ENCODE peak calls at places on chromosomes 13 and 19, in four cellular contexts. R is nephron progenitor cell; P is activated CD8-positive, alpha-beta T cell treated with anti-CD3 and anti-CD28 coated beads for 36 hours; W is right lobe of liver. O is an unnamed sample.

GRCh38 chr19:280541-281007 is 10.6 kb downstream of the PLPP2 start:
- DNase-seq in P (no peak), W (no peak), R (no peak), O (peak)

GRCh38 chr19:15551183-15552004 is 43.1 kb downstream of the CYP4F22 start:
- DNase-seq in W (peak), P (peak), R (peak), O (peak)

GRCh38 chr13:72290962-72291681 is 424.1 kb upstream of the DACH1 start:
- DNase-seq in W (no peak), R (no peak), P (no peak), O (no peak)

GRCh38 chr19:48844472-48844871 is 8.2 kb upstream of the HSD17B14 start:
- DNase-seq in W (no peak), R (no peak), P (no peak), O (no peak)

GRCh38 chr19:14542721-14543328 is 13.4 kb downstream of the TECR start:
- DNase-seq in P (no peak), W (no peak), R (no peak), O (no peak)

GRCh38 chr19:11096210-11096841 is 7.1 kb downstream of the LDLR start:
- DNase-seq in R (no peak), W (no peak), P (peak), O (no peak)

GRCh38 chr13:21970172-21970571 is 299.3 kb downstream of the FGF9 start:
- DNase-seq in R (no peak), W (no peak), P (no peak), O (no peak)

GRCh38 chr19:50669319-50670101 is 20.3 kb downstream of the C19orf81 start:
- DNase-seq in R (peak), W (no peak), P (peak), O (peak)

GRCh38 chr19:38792250-38793111 is 3.5 kb downstream of the LGALS7B start:
- DNase-seq in W (no peak), R (no peak), P (peak), O (peak)

GRCh38 chr13:26022538-26023292 is 29.1 kb downstream of the SHISA2 start:
- DNase-seq in W (no peak), R (peak), P (no peak), O (peak)

GRCh38 chr13:49057176-49057575 is 81.5 kb downstream of the FNDC3A start:
- DNase-seq in R (no peak), W (no peak), P (no peak), O (no peak)

GRCh38 chr13:72622546-72622945 is 104.9 kb downstream of the MZT1 start:
- DNase-seq in P (no peak), R (no peak), W (no peak), O (no peak)

GRCh38 chr13:29591310-29591709 is 4.2 kb downstream of the SLC7A1 start:
- DNase-seq in W (no peak), P (no peak), R (no peak), O (no peak)

GRCh38 chr13:97369269-97369893 is 64.6 kb upstream of the RAP2A start:
- DNase-seq in P (no peak), W (no peak), R (no peak), O (no peak)

GRCh38 chr19:14404322-14404721 is 14.8 kb downstream of the DDX39A start:
- DNase-seq in P (no peak), W (no peak), R (no peak), O (no peak)

GRCh38 chr13:110015253-110015652 is 228.9 kb upstream of the IRS2 start:
- DNase-seq in P (no peak), W (peak), R (no peak), O (no peak)

GRCh38 chr13:55244991-55245644 is 1895.6 kb upstream of the PRR20A start:
- DNase-seq in W (no peak), P (no peak), R (peak), O (no peak)

GRCh38 chr13:51246411-51247298 is 24.5 kb downstream of the FAM124A start:
- DNase-seq in W (no peak), P (no peak), R (no peak), O (no peak)

GRCh38 chr13:113953561-113953960 is 20.3 kb downstream of the C13orf46 start:
- DNase-seq in W (no peak), P (no peak), R (no peak), O (peak)

GRCh38 chr19:45163156-45163555 is 2.4 kb upstream of the NKPD1 start:
- DNase-seq in P (no peak), W (no peak), R (no peak), O (no peak)

GRCh38 chr19:35433448-35433847 is 14.6 kb upstream of the FFAR2 start:
- DNase-seq in R (no peak), W (no peak), P (no peak), O (no peak)

GRCh38 chr13:44573790-44574465 is 2.2 kb downstream of the TSC22D1 start:
- DNase-seq in W (no peak), P (peak), R (peak), O (peak)

GRCh38 chr13:113977976-113978375 is 4.1 kb upstream of the C13orf46 start:
- DNase-seq in W (peak), P (no peak), R (no peak), O (no peak)

GRCh38 chr19:11160119-11160768 is 4.7 kb upstream of the SPC24 start:
- DNase-seq in P (no peak), W (no peak), R (no peak), O (no peak)

GRCh38 chr13:52344108-52344507 is 61.9 kb downstream of the THSD1 start:
- DNase-seq in W (no peak), R (no peak), P (no peak), O (no peak)

GRCh38 chr19:40858109-40858508 is 7.9 kb upstream of the CYP2A6 start:
- DNase-seq in P (no peak), W (no peak), R (no peak), O (no peak)
- TF ChIP-seq CTCF in P (no peak), W (no peak), R (no peak), O (no peak)

GRCh38 chr13:30679483-30680330 is 55.6 kb upstream of the ALOX5AP start:
- DNase-seq in P (peak), W (no peak), R (peak), O (peak)
- TF ChIP-seq CTCF in P (peak), W (peak), R (peak), O (peak)

DNA sequence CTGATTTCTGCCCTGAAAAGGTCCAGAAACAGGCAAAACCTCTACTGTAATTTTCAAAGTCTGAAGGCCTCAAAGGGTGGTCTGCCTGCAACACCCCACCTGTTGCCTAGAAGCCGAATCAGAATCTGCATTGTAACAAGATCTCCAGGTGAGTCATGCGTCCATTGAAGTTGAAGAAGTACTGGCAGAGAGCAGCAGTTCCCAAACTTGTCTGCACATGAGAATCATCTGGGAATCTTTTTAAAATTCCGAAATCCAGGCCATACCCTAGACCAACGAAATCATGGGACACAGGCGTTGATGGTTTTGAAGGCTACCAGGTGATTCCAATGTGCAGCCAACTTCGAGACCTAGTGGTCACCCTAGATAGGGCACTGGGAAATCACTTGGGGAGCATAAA is 16.0 kb upstream of the CLN5 start:
- DNase-seq in P (no peak), W (no peak), R (no peak), O (no peak)
- TF ChIP-seq CTCF in P (no peak), W (no peak), R (no peak), O (no peak)

DNA sequence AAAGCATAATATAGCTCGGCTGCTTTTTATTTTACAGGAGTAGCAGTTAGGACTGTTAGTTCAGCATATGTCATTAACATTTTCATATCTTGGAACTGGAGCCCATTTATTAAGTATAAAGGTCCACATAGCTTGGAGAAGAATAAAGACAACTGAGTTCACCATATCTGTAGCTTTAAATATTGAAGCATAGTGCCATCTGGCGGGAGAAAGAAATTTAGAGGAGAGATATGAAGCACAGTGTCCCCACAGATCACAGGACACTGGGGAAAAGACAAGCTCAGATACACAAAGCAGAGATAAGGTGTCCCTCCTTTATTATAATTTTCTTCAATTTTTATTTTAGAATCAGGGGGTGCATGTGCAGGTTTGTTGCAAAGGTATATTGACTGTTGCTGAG is 104.7 kb upstream of the FREM2 start:
- DNase-seq in W (no peak), P (peak), R (peak), O (no peak)
- TF ChIP-seq CTCF in W (peak), P (peak), R (peak), O (peak)

DNA sequence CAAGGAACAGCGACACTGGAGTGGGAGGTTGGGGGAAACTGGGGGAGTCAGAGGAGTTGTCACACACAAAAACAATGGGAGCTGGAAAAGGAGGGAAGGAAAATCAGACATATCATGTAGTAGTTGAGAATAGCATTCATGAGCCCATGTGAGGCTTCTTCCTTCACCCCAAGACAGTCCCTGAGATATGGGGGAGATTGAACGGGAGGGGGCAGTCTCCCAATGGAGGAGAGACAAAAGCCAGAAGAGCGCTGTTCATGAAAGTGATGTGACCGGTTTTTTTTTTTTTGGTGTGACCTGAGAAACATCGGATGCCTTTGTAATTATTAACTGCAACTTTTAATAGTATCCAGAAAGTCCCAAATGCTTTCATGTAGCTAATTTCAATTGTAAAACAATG is 631.8 kb upstream of the KLF12 start:
- DNase-seq in R (no peak), P (no peak), W (no peak), O (no peak)
- TF ChIP-seq CTCF in R (no peak), P (no peak), W (no peak), O (no peak)

GRCh38 chr13:83780201-83780600 is 102.1 kb downstream of the SLITRK1 start:
- DNase-seq in P (no peak), W (no peak), R (peak), O (no peak)
- TF ChIP-seq CTCF in P (no peak), W (peak), R (peak), O (peak)

GRCh38 chr19:27859689-27860088 is 1353.3 kb downstream of the UQCRFS1 start:
- DNase-seq in W (no peak), R (no peak), P (no peak), O (no peak)

GRCh38 chr19:27861411-27861975 is 1351.5 kb downstream of the UQCRFS1 start:
- DNase-seq in R (no peak), W (no peak), P (no peak), O (no peak)

GRCh38 chr19:27860309-27860934 is 1352.5 kb downstream of the UQCRFS1 start:
- DNase-seq in R (no peak), W (no peak), P (no peak), O (no peak)

DNA sequence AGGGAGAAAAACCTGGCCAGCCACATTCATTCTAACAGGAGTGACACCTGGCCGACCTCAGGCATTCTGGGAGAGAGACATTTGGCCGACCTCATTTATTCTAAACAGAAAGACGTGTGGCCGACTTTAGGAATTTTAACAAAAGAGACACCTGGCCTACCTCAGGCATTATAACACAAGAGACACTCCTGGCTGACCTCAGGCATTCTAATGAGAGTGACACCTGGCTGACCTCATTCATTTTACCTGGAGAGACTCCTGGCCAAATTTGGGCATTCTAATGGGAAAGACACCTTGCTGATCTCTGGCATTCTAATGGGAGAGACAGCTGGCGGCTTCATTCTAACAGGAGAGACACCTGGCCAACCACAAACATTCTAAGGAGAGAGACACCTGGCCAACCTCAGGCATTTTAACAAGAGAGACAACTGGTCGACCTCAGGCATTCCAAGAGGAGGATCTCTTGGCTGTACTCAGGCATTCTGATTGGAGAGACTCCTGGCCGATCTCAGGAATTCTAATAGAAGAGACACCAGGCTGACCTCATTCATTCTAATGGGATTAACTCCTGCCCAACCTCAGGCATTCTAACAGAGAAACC is 1353.9 kb downstream of the UQCRFS1 start:
- DNase-seq in W (no peak), R (no peak), P (no peak), O (no peak)
- TF ChIP-seq CTCF in W (no peak), R (no peak), P (no peak), O (no peak)

GRCh38 chr13:61954092-61954491 is 538.4 kb upstream of the PCDH20 start:
- DNase-seq in R (no peak), P (no peak), W (no peak), O (no peak)
- TF ChIP-seq CTCF in R (peak), P (no peak), W (peak), O (no peak)

GRCh38 chr19:2253106-2254051 is 2.8 kb downstream of the JSRP1 start:
- DNase-seq in P (peak), W (no peak), R (peak), O (peak)
- TF ChIP-seq CTCF in P (peak), W (peak), R (no peak), O (peak)

GRCh38 chr13:35526577-35526976 is 50.1 kb upstream of the MAB21L1 start:
- DNase-seq in P (no peak), W (no peak), R (no peak), O (no peak)

GRCh38 chr13:35531551-35531950 is 55.1 kb upstream of the MAB21L1 start:
- DNase-seq in R (no peak), P (no peak), W (no peak), O (no peak)

GRCh38 chr13:35524192-35524591 is 47.7 kb upstream of the MAB21L1 start:
- DNase-seq in P (no peak), R (no peak), W (no peak), O (no peak)

GRCh38 chr13:35530147-35530546 is 53.7 kb upstream of the MAB21L1 start:
- DNase-seq in R (no peak), W (no peak), P (no peak), O (peak)

DNA sequence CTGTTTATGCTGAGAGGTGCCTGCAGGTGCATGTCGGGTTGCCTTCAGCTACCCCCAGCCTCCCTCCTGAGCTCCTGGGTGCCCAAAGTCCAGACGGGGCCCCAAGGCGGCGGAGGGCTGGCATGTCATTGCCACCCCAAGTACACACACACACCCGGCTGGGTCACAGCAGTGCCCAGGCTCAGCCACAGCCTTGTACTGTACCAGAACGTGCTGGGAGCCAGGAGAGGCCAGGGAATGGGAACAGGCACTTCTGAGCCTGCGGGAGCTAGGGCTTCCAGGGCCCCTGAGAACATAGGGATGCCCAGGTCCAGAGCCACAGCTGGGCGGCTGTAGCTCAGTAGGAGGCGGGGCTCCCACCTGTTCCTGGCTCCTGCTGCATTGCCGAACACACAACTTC is 51.0 kb upstream of the MAB21L1 start:
- DNase-seq in R (no peak), W (no peak), P (no peak), O (no peak)
- TF ChIP-seq CTCF in R (no peak), W (no peak), P (no peak), O (no peak)